ENCODE peak calls at places on chromosomes 12 and 14, in four cellular contexts. H is NCI-H345, Z is epithelial cell of esophagus, D is heart right ventricle. V is an unnamed sample.

GRCh38 chr14:77542349-77543239 is 44.0 kb upstream of the ISM2 start:
- DNase-seq in H (no peak), Z (no peak), D (no peak), V (no peak)

GRCh38 chr12:8914716-8915526 is 612 bp downstream of the PHC1 start:
- DNase-seq in H (peak), Z (peak), D (peak), V (peak)

GRCh38 chr14:53975444-53975843 is 18.8 kb upstream of the BMP4 start:
- DNase-seq in H (no peak), Z (no peak), D (no peak), V (no peak)

GRCh38 chr12:115895247-115895646 is 382.2 kb downstream of the MED13L start:
- DNase-seq in H (no peak), Z (no peak), D (no peak), V (no peak)

GRCh38 chr14:44586910-44587309 is 79.8 kb upstream of the FSCB start:
- DNase-seq in H (peak), Z (no peak), D (no peak), V (no peak)

GRCh38 chr14:72443991-72444431 is 449.9 kb downstream of the DPF3 start:
- DNase-seq in H (no peak), Z (no peak), D (no peak), V (no peak)

GRCh38 chr12:119668315-119668651 is 350 bp downstream of the PRKAB1 start:
- DNase-seq in H (no peak), Z (peak), D (no peak), V (peak)

GRCh38 chr14:31510222-31510621 is 22.4 kb upstream of the GPR33 start:
- DNase-seq in H (peak), Z (peak), D (no peak), V (peak)

GRCh38 chr12:1220127-1221092 is 229.4 kb downstream of the ERC1 start:
- DNase-seq in H (peak), Z (peak), D (no peak), V (peak)

GRCh38 chr14:50363734-50364113 is 33.0 kb downstream of the CDKL1 start:
- DNase-seq in H (no peak), Z (peak), D (no peak), V (no peak)

GRCh38 chr14:72753044-72753710 is 140.7 kb downstream of the DPF3 start:
- DNase-seq in H (no peak), Z (no peak), D (no peak), V (no peak)

GRCh38 chr14:56687123-56687522 is 107.5 kb downstream of the TMEM260 start:
- DNase-seq in H (no peak), Z (no peak), D (no peak), V (no peak)

GRCh38 chr14:63833728-63834127 is 19.1 kb upstream of the SYNE2 start:
- DNase-seq in H (no peak), Z (no peak), D (no peak), V (no peak)

GRCh38 chr12:107875772-107876171 is 101.3 kb downstream of the ASCL4 start:
- DNase-seq in H (no peak), Z (no peak), D (no peak), V (no peak)

GRCh38 chr12:65170245-65170881 is 980 bp downstream of the LEMD3 start:
- DNase-seq in H (peak), Z (peak), D (peak), V (peak)

GRCh38 chr12:51071663-51072062 is 11.7 kb downstream of the CSRNP2 start:
- DNase-seq in H (no peak), Z (no peak), D (no peak), V (no peak)

GRCh38 chr14:72646861-72647528 is 246.9 kb downstream of the DPF3 start:
- DNase-seq in H (no peak), Z (peak), D (no peak), V (no peak)

GRCh38 chr14:68789798-68790655 is 2.8 kb downstream of the ZFP36L1 start:
- DNase-seq in H (no peak), Z (no peak), D (no peak), V (no peak)

GRCh38 chr12:80241576-80242273 is 142.4 kb downstream of the OTOGL start:
- DNase-seq in H (no peak), Z (peak), D (no peak), V (peak)

GRCh38 chr14:105499256-105500035 is 8.4 kb downstream of the TEDC1 start:
- DNase-seq in H (no peak), Z (peak), D (no peak), V (no peak)

GRCh38 chr14:81162941-81163340 is 57.8 kb downstream of the GTF2A1 start:
- DNase-seq in H (no peak), Z (peak), D (no peak), V (peak)

GRCh38 chr14:77139540-77140342 is 1.9 kb downstream of the ZDHHC22 start:
- DNase-seq in H (peak), Z (peak), D (no peak), V (no peak)

GRCh38 chr14:72708708-72709475 is 185.0 kb downstream of the DPF3 start:
- DNase-seq in H (no peak), Z (peak), D (no peak), V (peak)

GRCh38 chr12:51926718-51927117 is 19.4 kb downstream of the ACVRL1 start:
- DNase-seq in H (peak), Z (peak), D (no peak), V (peak)

GRCh38 chr12:27732281-27732680 is 21.6 kb downstream of the MRPS35 start:
- DNase-seq in H (no peak), Z (peak), D (no peak), V (no peak)

GRCh38 chr14:23614395-23614828 is 21.8 kb upstream of the DHRS2 start:
- DNase-seq in H (no peak), Z (no peak), D (no peak), V (no peak)

GRCh38 chr12:65384240-65384639 is 105.8 kb downstream of the MSRB3 start:
- DNase-seq in H (no peak), Z (no peak), D (no peak), V (no peak)

GRCh38 chr12:127025545-127025944 is 1241.4 kb upstream of the TMEM132C start:
- DNase-seq in H (no peak), Z (peak), D (no peak), V (peak)

GRCh38 chr14:66379116-66379515 is 107.1 kb upstream of the CCDC196 start:
- DNase-seq in H (no peak), Z (peak), D (peak), V (peak)

GRCh38 chr12:38392584-38393144 is 76.1 kb downstream of the ALG10B start:
- DNase-seq in H (no peak), Z (peak), D (no peak), V (peak)

GRCh38 chr14:28709571-28710305 is 56.8 kb upstream of the FOXG1 start:
- DNase-seq in H (no peak), Z (no peak), D (no peak), V (no peak)